ENCODE peak calls at places on chromosome 14, in eight cellular contexts. E is HFFc6, T is endodermal cell, J is neural crest cell, S is psoas muscle, F is progenitor cell of endocrine pancreas, I is astrocyte of the spinal cord, U is glutamatergic neuron. G is an unnamed sample.
A peak's percentile ranks its signal among the peaks of the same experiment; 100 is the strongest.

GRCh38 chr14:102937331-102938175 is 15.1 kb downstream of the AMN start:
- DNase-seq in E (no peak), T (no peak), J (no peak), S (peak; percentile 24), F (no peak), I (no peak), U (no peak), G (no peak)

GRCh38 chr14:42141328-42141727 is 534.7 kb downstream of the LRFN5 start:
- DNase-seq in E (no peak), T (no peak), J (no peak), S (no peak), F (no peak), I (no peak), U (no peak), G (no peak)

GRCh38 chr14:65478596-65478995 is 66.1 kb downstream of the FUT8 start:
- DNase-seq in E (peak; percentile 48), T (no peak), J (no peak), S (no peak), F (no peak), I (peak; percentile 72), U (no peak), G (no peak)

GRCh38 chr14:80664576-80664975 is 277.0 kb downstream of the CEP128 start:
- DNase-seq in E (peak; percentile 61), T (no peak), J (no peak), S (no peak), F (no peak), I (peak; percentile 21), U (no peak), G (no peak)

GRCh38 chr14:21101802-21102413 is 1.0 kb downstream of the TMEM253 start:
- DNase-seq in E (no peak), T (peak; percentile 47), J (no peak), S (no peak), F (no peak), I (no peak), U (no peak), G (no peak)

GRCh38 chr14:75999511-76000190 is 14.1 kb downstream of the IFT43 start:
- DNase-seq in E (no peak), T (no peak), J (no peak), S (no peak), F (no peak), I (no peak), U (no peak), G (no peak)

GRCh38 chr14:60242420-60242819 is 6.6 kb upstream of the PPM1A start:
- DNase-seq in E (no peak), T (no peak), J (no peak), S (no peak), F (no peak), I (no peak), U (no peak), G (no peak)

GRCh38 chr14:99475179-99475578 is 5.5 kb downstream of the SETD3 start:
- DNase-seq in E (no peak), T (peak; percentile 53), J (no peak), S (no peak), F (no peak), I (peak; percentile 30), U (no peak), G (no peak)

GRCh38 chr14:91901449-91902250 is 34.3 kb upstream of the TC2N start:
- DNase-seq in E (no peak), T (no peak), J (no peak), S (peak; percentile 74), F (no peak), I (no peak), U (no peak), G (no peak)

GRCh38 chr14:59389936-59390335 is 75.2 kb downstream of the GPR135 start:
- DNase-seq in E (peak; percentile 3), T (no peak), J (no peak), S (no peak), F (no peak), I (no peak), U (no peak), G (no peak)

GRCh38 chr14:61438497-61438859 is 117.1 kb downstream of the PRKCH start:
- DNase-seq in E (no peak), T (no peak), J (no peak), S (no peak), F (no peak), I (no peak), U (no peak), G (no peak)

GRCh38 chr14:39232554-39233415 is 930 bp upstream of the MIA2 start:
- DNase-seq in E (peak; percentile 47), T (no peak), J (no peak), S (no peak), F (no peak), I (peak; percentile 77), U (no peak), G (no peak)

GRCh38 chr14:90483551-90483950 is 86.7 kb downstream of the CALM1 start:
- DNase-seq in E (no peak), T (no peak), J (no peak), S (no peak), F (no peak), I (no peak), U (no peak), G (no peak)

GRCh38 chr14:49867831-49868719 is 15.5 kb upstream of the NEMF start:
- DNase-seq in E (peak; percentile 95), T (peak; percentile 99), J (peak; percentile 79), S (peak; percentile 99), F (peak; percentile 91), I (peak; percentile 95), U (peak; percentile 99), G (peak; percentile 97)

GRCh38 chr14:93970589-93970966 is 5.8 kb downstream of the ASB2 start:
- DNase-seq in E (no peak), T (no peak), J (no peak), S (no peak), F (no peak), I (no peak), U (no peak), G (no peak)

GRCh38 chr14:65769151-65769550 is 356.6 kb downstream of the FUT8 start:
- DNase-seq in E (no peak), T (no peak), J (no peak), S (no peak), F (no peak), I (no peak), U (no peak), G (no peak)

GRCh38 chr14:64324461-64325255 is 30.5 kb upstream of the ESR2 start:
- DNase-seq in E (peak; percentile 12), T (no peak), J (no peak), S (no peak), F (no peak), I (peak; percentile 28), U (no peak), G (no peak)

GRCh38 chr14:62125793-62126192 is 363.6 kb downstream of the SNAPC1 start:
- DNase-seq in E (no peak), T (no peak), J (no peak), S (no peak), F (no peak), I (no peak), U (no peak), G (no peak)

GRCh38 chr14:99612737-99613330 is 8.8 kb upstream of the CCDC85C start:
- DNase-seq in E (peak; percentile 40), T (no peak), J (no peak), S (no peak), F (no peak), I (peak; percentile 55), U (no peak), G (no peak)

GRCh38 chr14:80291099-80291498 is 79.8 kb upstream of the DIO2 start:
- DNase-seq in E (no peak), T (no peak), J (no peak), S (no peak), F (no peak), I (peak; percentile 18), U (no peak), G (no peak)

DNA sequence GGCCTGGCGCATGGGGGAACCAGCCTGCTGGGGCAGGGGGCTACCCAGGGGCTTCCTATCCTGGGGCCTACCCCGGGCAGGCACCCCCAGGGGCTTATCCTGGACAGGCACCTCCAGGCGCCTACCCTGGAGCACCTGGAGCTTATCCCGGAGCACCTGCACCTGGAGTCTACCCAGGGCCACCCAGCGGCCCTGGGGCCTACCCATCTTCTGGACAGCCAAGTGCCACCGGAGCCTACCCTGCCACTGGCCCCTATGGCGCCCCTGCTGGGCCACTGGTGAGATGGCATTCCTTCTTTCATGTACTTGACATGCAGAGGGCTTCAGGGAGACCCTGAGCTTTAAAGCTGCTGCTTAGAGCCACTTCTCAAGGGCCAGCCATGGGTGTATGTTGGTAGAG is 9.0 kb downstream of the LGALS3 start:
- DNase-seq in E (no peak), T (peak; percentile 83), J (no peak), S (no peak), F (no peak), I (no peak), U (peak; percentile 22), G (no peak)
- TF ChIP-seq CTCF in E (peak; percentile 56), T (peak; percentile 74), J (peak; percentile 40), S (no peak), F (peak; percentile 25), I (peak; percentile 38), U (peak; percentile 23), G (no peak)

GRCh38 chr14:34920339-34920738 is 45.2 kb upstream of the BAZ1A start:
- DNase-seq in E (peak; percentile 27), T (no peak), J (no peak), S (no peak), F (no peak), I (no peak), U (no peak), G (no peak)
- TF ChIP-seq CTCF in E (no peak), T (no peak), J (no peak), S (no peak), F (no peak), I (no peak), U (no peak), G (no peak)

GRCh38 chr14:95044463-95045254 is 112.7 kb downstream of the DICER1 start:
- DNase-seq in E (no peak), T (peak; percentile 61), J (no peak), S (no peak), F (no peak), I (no peak), U (no peak), G (no peak)
- TF ChIP-seq CTCF in E (no peak), T (peak; percentile 47), J (no peak), S (no peak), F (no peak), I (no peak), U (no peak), G (no peak)

DNA sequence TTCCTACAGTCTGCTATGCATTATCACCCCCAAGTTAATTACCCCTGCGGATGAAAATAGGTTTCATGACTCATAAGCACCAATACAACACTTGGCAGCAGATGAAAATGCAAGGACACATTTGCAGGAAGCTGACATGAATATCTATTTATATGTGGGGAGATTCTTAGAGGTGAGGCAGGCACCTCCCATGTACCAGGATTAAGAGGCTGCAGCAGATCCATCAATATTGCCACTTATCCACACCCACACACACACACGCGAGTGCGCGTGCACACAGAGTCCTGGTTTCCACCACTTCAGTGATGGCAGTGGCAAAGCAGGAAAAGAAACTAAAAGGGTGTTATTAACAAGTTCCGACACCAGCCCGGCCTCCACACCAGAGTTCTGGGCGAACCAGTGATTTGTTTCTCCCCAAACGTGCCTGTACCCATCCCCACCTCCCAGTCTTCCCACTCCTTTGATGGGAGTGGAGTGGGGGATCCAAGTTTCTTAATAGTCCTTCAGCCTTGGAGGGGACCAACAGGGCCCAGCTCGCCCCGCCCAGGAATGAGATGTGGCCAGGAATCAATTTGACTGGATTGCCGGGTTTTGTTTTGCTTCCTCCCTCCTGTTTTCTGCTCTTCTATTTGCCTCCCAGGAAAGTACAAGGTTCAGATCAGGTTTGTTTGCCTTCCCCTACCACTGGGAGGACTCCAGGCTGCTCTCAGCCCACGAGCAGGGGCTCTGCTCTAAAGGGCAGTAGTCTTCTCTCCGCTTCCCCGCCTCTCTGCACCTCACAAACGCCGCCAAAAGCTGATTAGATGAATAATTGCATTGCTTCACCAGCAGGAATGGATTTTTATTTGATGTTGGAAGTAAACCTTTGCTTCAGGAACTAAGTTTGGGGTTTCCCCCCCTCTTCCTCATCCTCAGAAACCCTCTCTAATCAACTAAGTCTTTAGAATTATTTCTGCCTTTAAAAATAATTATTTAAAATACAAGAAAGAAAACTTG is 5.2 kb downstream of the IRF2BPL start:
- DNase-seq in E (peak; percentile 37), T (peak; percentile 76), J (no peak), S (no peak), F (peak; percentile 57), I (peak; percentile 50), U (no peak), G (no peak)
- TF ChIP-seq CTCF in E (peak; percentile 45), T (peak; percentile 62), J (peak; percentile 51), S (no peak), F (peak; percentile 37), I (peak; percentile 34), U (no peak), G (no peak)

G was measured in dorsolateral prefrontal cortex.